ENCODE peak calls at places on chromosomes 2 and 18, in six cellular contexts. D is lung, J is T-helper 9 cell, U is NCI-H446, I is NCI-H460, L is mucosa of descending colon. K is an unnamed sample.

GRCh38 chr2:47488870-47489584 is 86.1 kb downstream of the MSH2 start:
- DNase-seq in D (no peak), J (no peak), U (no peak), I (peak; percentile 17), L (no peak), K (no peak)

GRCh38 chr2:65778126-65778525 is 345.7 kb upstream of the SPRED2 start:
- DNase-seq in D (no peak), J (no peak), U (no peak), I (no peak), L (no peak), K (no peak)

GRCh38 chr2:85355073-85355410 is 473 bp downstream of the ELMOD3 start:
- DNase-seq in D (no peak), J (no peak), U (no peak), I (no peak), L (no peak), K (no peak)

GRCh38 chr2:219505585-219505984 is 6.9 kb downstream of the GMPPA start:
- DNase-seq in D (no peak), J (no peak), U (no peak), I (no peak), L (no peak), K (no peak)

GRCh38 chr2:201607568-201607967 is 35.7 kb downstream of the TMEM237 start:
- DNase-seq in D (no peak), J (no peak), U (no peak), I (no peak), L (no peak), K (no peak)

GRCh38 chr2:160271166-160272086 is 71.4 kb upstream of the ITGB6 start:
- DNase-seq in D (peak; percentile 73), J (no peak), U (no peak), I (no peak), L (no peak), K (no peak)

GRCh38 chr2:149490296-149490695 is 97.3 kb downstream of the MMADHC start:
- DNase-seq in D (no peak), J (no peak), U (peak; percentile 38), I (no peak), L (no peak), K (no peak)

GRCh38 chr18:51559902-51560287 is 362.4 kb upstream of the MEX3C start:
- DNase-seq in D (no peak), J (no peak), U (no peak), I (no peak), L (no peak), K (no peak)

GRCh38 chr18:8803063-8803795 is 97.9 kb downstream of the MTCL1 start:
- DNase-seq in D (no peak), J (no peak), U (peak; percentile 45), I (no peak), L (no peak), K (no peak)

GRCh38 chr2:226115102-226115831 is 684.4 kb downstream of the IRS1 start:
- DNase-seq in D (no peak), J (no peak), U (no peak), I (peak; percentile 90), L (no peak), K (no peak)

GRCh38 chr18:22900558-22901183 is 32.5 kb upstream of the RBBP8 start:
- DNase-seq in D (no peak), J (no peak), U (peak; percentile 78), I (no peak), L (no peak), K (no peak)

GRCh38 chr2:66845307-66845706 is 410.4 kb downstream of the MEIS1 start:
- DNase-seq in D (no peak), J (no peak), U (no peak), I (no peak), L (no peak), K (no peak)

GRCh38 chr2:68909793-68910674 is 38.8 kb upstream of the BMP10 start:
- DNase-seq in D (peak; percentile 77), J (peak; percentile 53), U (peak; percentile 70), I (peak; percentile 78), L (peak; percentile 55), K (peak; percentile 80)

GRCh38 chr2:118812530-118812929 is 34.9 kb downstream of the EN1 start:
- DNase-seq in D (no peak), J (no peak), U (no peak), I (no peak), L (no peak), K (peak; percentile 16)